ENCODE peak calls at places on chromosomes 11 and 22, in seven cellular contexts. E is upper lobe of right lung, H is OCI-LY7, F is fibroblast of lung, R is AG04450, G is epithelial cell of esophagus, D is PC-9. P is an unnamed sample.
A peak's percentile ranks its signal among the peaks of the same experiment; 100 is the strongest.

GRCh38 chr11:3155691-3156258 is 9.3 kb downstream of the OSBPL5 start:
- DNase-seq in H (no peak), F (peak; percentile 29), E (peak; percentile 44), G (no peak), R (no peak), D (no peak), P (no peak)

GRCh38 chr11:78030429-78031325 is 7.6 kb upstream of the KCTD14 start:
- DNase-seq in E (peak; percentile 87), H (no peak), F (peak; percentile 70), D (peak; percentile 89), G (peak; percentile 22), R (no peak), P (no peak)

GRCh38 chr11:134405841-134406240 is 6.2 kb downstream of the B3GAT1 start:
- DNase-seq in G (no peak), D (no peak), H (no peak), E (no peak), R (no peak), F (no peak), P (no peak)

GRCh38 chr22:40712311-40712710 is 33.0 kb downstream of the MCHR1 start:
- DNase-seq in R (no peak), F (no peak), E (no peak), D (no peak), H (no peak), G (no peak), P (no peak)

GRCh38 chr11:110565344-110565684 is 135.6 kb downstream of the FDX1 start:
- DNase-seq in R (no peak), G (peak; percentile 13), H (no peak), D (peak; percentile 48), F (peak; percentile 59), E (no peak), P (no peak)

GRCh38 chr22:24181088-24181995 is at the start of gene SUSD2:
- DNase-seq in D (no peak), E (peak; percentile 85), F (no peak), G (no peak), R (no peak), H (no peak), P (no peak)

GRCh38 chr11:84333196-84333595 is 1047.0 kb upstream of the CCDC90B start:
- DNase-seq in H (no peak), E (no peak), R (no peak), G (no peak), F (no peak), D (no peak), P (no peak)

GRCh38 chr11:66068154-66068821 is 1.8 kb upstream of the PACS1 start:
- DNase-seq in D (peak; percentile 51), F (peak; percentile 59), G (peak; percentile 77), E (peak; percentile 80), H (peak; percentile 74), R (peak; percentile 36), P (no peak)

GRCh38 chr22:48565901-48566501 is 1261.7 kb downstream of the BRD1 start:
- DNase-seq in R (no peak), G (no peak), E (no peak), D (no peak), H (no peak), F (no peak), P (no peak)

GRCh38 chr11:91066648-91067047 is 843.8 kb upstream of the CHORDC1 start:
- DNase-seq in R (no peak), F (no peak), E (no peak), G (no peak), D (no peak), H (no peak), P (no peak)

GRCh38 chr11:66421492-66422205 is 814 bp downstream of the NPAS4 start:
- DNase-seq in R (peak; percentile 77), G (peak; percentile 87), E (peak; percentile 90), D (peak; percentile 74), F (peak; percentile 82), H (peak; percentile 90), P (no peak)

GRCh38 chr11:75867778-75868374 is 52.9 kb downstream of the UVRAG start:
- DNase-seq in G (peak; percentile 61), E (no peak), R (peak; percentile 23), F (peak; percentile 32), D (peak; percentile 52), H (peak; percentile 76), P (no peak)

GRCh38 chr11:16087886-16088285 is 268.5 kb downstream of the SOX6 start:
- DNase-seq in D (no peak), R (no peak), H (no peak), G (no peak), F (no peak), E (no peak), P (no peak)

GRCh38 chr11:109123811-109124787 is 297.9 kb upstream of the C11orf87 start:
- DNase-seq in G (no peak), H (no peak), R (no peak), F (peak; percentile 54), D (no peak), E (no peak), P (peak; percentile 16)

GRCh38 chr22:26797910-26798309 is 140.5 kb downstream of the MIAT start:
- DNase-seq in F (no peak), G (no peak), E (no peak), R (no peak), H (peak; percentile 22), D (no peak), P (no peak)

GRCh38 chr11:71489311-71490043 is 36.5 kb downstream of the NADSYN1 start:
- DNase-seq in R (peak; percentile 13), F (peak; percentile 31), E (no peak), D (peak; percentile 35), G (peak; percentile 65), H (no peak), P (no peak)

GRCh38 chr11:109037856-109038780 is 373.2 kb downstream of the DDX10 start:
- DNase-seq in E (no peak), R (no peak), G (peak; percentile 42), H (no peak), F (peak; percentile 92), D (no peak), P (peak; percentile 69)

GRCh38 chr22:17774928-17775675 is 833 bp upstream of the BID start:
- DNase-seq in R (no peak), F (no peak), H (no peak), E (no peak), G (no peak), D (no peak), P (no peak)

GRCh38 chr11:824942-825341 is 2.8 kb upstream of the CRACR2B start:
- DNase-seq in F (no peak), G (no peak), E (no peak), R (no peak), H (no peak), D (peak; percentile 0), P (no peak)

GRCh38 chr11:1078191-1078601 is 3.5 kb downstream of the MUC2 start:
- DNase-seq in F (no peak), R (no peak), G (no peak), D (no peak), H (no peak), E (peak; percentile 58), P (no peak)

GRCh38 chr11:2325123-2325522 is 23.3 kb downstream of the TSPAN32 start:
- DNase-seq in R (no peak), H (no peak), D (no peak), F (no peak), G (no peak), E (peak; percentile 32), P (no peak)

GRCh38 chr11:131418214-131418613 is 47.8 kb downstream of the NTM start:
- DNase-seq in F (no peak), H (no peak), E (no peak), R (no peak), D (no peak), G (no peak), P (no peak)

GRCh38 chr11:62732830-62733229 is 4.5 kb downstream of the TTC9C start:
- DNase-seq in G (peak; percentile 59), H (peak; percentile 47), F (no peak), E (no peak), R (no peak), D (no peak), P (no peak)

GRCh38 chr22:27382947-27383346 is 418.6 kb downstream of the MN1 start:
- DNase-seq in R (no peak), E (no peak), H (no peak), D (no peak), F (no peak), G (no peak), P (no peak)

GRCh38 chr22:31081963-31082605 is 966 bp downstream of the SMTN start:
- DNase-seq in F (peak; percentile 46), H (no peak), G (peak; percentile 87), D (peak; percentile 46), E (no peak), R (no peak), P (no peak)

GRCh38 chr22:33766056-33766455 is 154.2 kb downstream of the LARGE1 start:
- DNase-seq in E (no peak), H (no peak), F (no peak), G (no peak), R (no peak), D (no peak), P (no peak)

GRCh38 chr22:35534091-35534490 is 6.5 kb upstream of the RASD2 start:
- DNase-seq in F (no peak), H (peak; percentile 29), R (no peak), E (no peak), G (no peak), D (no peak), P (no peak)

DNA sequence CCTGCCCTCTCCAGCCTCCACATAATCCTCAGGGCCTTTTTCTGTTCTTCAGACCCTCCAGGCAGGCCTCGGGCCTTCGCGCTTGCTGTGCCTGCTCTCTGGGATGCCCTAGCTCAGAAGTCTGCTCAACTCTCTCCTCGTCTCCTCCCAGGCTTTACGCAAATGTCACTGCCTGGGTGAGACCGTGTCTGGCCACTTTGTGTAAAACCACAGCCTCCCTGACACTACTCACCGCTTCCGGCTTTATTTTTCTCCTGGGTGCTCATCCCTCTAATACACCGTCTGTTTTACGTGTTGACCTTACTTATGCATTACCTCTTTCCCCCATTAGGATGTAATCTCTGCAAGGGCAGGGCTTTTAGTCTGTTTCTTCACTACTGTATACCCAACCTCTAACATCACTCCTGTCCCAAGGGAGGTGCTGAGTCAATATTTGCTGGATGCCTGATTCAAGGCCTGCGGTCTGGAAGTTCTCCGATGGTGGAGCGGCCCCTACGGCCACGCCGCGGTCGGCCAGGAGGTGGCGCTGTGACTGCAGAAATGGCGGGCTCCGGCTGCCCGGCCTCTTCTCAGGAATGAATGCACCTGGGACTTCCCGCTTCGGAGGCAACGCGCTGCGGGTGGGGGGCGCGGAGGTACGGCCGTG is 58.2 kb upstream of the THY1 start:
- DNase-seq in E (peak; percentile 88), D (peak; percentile 90), F (peak; percentile 89), R (peak; percentile 65), H (peak; percentile 58), G (peak; percentile 93), P (peak; percentile 90)
- H3K4me3 ChIP-seq in E (no peak overlapping the region), D (no peak overlapping the region), F (no peak overlapping the region), R (no peak overlapping the region), H (no peak overlapping the region), G (no peak overlapping the region), P (no peak overlapping the region)

GRCh38 chr22:45709866-45710265 is 38.2 kb downstream of the ATXN10 start:
- DNase-seq in E (no peak), H (no peak), G (peak; percentile 26), F (peak; percentile 79), D (peak; percentile 37), R (no peak), P (no peak)
- H3K4me3 ChIP-seq in E (no peak overlapping the region), H (no peak overlapping the region), G (no peak overlapping the region), F (no peak overlapping the region), D (no peak overlapping the region), R (no peak overlapping the region), P (no peak overlapping the region)

GRCh38 chr11:12692238-12693074 is 18.2 kb downstream of the TEAD1 start:
- DNase-seq in D (no peak), F (peak; percentile 95), H (no peak), R (peak; percentile 83), E (peak; percentile 82), G (peak; percentile 59), P (peak; percentile 63)
- H3K4me3 ChIP-seq in D (peak overlapping the region; percentile 41), F (peak overlapping the region; percentile 45), H (no peak overlapping the region), R (peak overlapping the region; percentile 31), E (no peak overlapping the region), G (no peak overlapping the region), P (peak overlapping the region; percentile 32)

GRCh38 chr22:38842512-38843200 is 1.2 kb downstream of the NPTXR start:
- DNase-seq in F (no peak), G (no peak), R (no peak), D (no peak), E (no peak), H (no peak), P (no peak)
- H3K4me3 ChIP-seq in F (peak overlapping the region; percentile 28), G (no peak overlapping the region), R (peak overlapping the region; percentile 43), D (peak overlapping the region; percentile 67), E (peak overlapping the region; percentile 44), H (no peak overlapping the region), P (peak overlapping the region; percentile 46)

P was measured in AG04449.